ENCODE peak calls at places on chromosome 11, in six cellular contexts. M is brain microvascular endothelial cell, K is GM23248, A is heart right ventricle, V is OCI-LY7, T is WERI-Rb-1. L is an unnamed sample.

GRCh38 chr11:61719968-61720367 is 32.5 kb upstream of the MYRF start:
- DNase-seq in A (no peak), T (no peak), K (no peak), M (no peak), V (no peak), L (no peak)

GRCh38 chr11:125313271-125314222 is 149.0 kb downstream of the PKNOX2 start:
- DNase-seq in A (peak; percentile 36), M (no peak), K (peak; percentile 48), T (no peak), V (no peak), L (no peak)

GRCh38 chr11:75152090-75152489 is 1.2 kb downstream of the SLCO2B1 start:
- DNase-seq in T (no peak), A (no peak), M (no peak), V (no peak), K (no peak), L (no peak)

GRCh38 chr11:11313426-11313825 is 39.6 kb downstream of the CSNK2A3 start:
- DNase-seq in V (no peak), M (peak; percentile 11), K (peak; percentile 79), T (no peak), A (no peak), L (no peak)

GRCh38 chr11:118441770-118442169 is 5.5 kb downstream of the KMT2A start:
- DNase-seq in A (no peak), T (no peak), M (no peak), K (peak; percentile 6), V (no peak), L (no peak)

GRCh38 chr11:107898270-107898669 is 30.0 kb upstream of the RAB39A start:
- DNase-seq in T (peak; percentile 28), A (no peak), M (peak; percentile 35), V (peak; percentile 32), K (peak; percentile 75), L (no peak)

GRCh38 chr11:62931501-62932278 is 10.5 kb upstream of the CHRM1 start:
- DNase-seq in T (peak; percentile 41), V (no peak), K (peak; percentile 56), M (no peak), A (no peak), L (no peak)

GRCh38 chr11:102708654-102709053 is 3.1 kb upstream of the MMP27 start:
- DNase-seq in M (no peak), A (no peak), V (no peak), T (no peak), K (no peak), L (no peak)

GRCh38 chr11:97557399-97557798 is 1167.6 kb downstream of the JRKL start:
- DNase-seq in A (no peak), V (no peak), M (peak; percentile 5), T (no peak), K (no peak), L (no peak)

DNA sequence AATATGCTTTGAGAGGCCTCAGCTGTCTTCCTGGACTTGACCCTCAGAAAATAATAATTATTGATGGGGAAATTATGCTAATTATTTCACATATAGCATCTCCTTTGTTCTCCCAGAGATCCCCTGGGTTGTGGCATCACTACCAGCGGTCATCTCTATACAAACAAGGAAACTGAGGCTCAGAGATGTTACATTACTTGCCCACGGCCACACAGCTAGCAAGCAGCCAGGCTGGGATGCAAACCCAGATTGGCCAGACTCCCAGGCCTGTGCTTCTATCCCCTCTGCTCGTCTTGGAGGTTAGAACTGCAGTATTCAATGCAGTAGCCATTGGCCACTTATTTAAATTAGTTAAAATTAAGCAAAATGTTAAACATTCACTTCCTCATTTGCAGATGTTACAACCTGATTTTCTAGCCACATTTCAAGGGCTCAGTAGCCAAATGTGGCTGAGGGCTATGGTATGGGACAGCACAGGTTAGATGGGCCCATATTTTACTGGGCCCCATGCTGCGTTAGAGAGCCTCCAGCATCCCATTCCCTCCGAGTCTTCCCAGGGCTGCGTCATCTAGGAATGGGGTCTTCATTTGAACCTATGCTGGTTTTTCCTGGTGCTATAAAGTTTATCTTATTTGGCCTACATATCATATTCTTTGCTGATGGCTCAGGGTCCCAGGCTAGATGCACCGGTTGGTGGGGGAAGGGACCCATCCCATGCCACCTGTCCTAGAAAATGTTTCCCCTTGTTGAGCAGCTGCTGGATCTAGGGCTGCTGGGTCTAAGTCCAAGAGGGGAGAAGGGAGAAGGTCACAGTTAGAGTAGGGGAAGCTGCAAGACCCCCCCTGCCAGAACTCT is 2.2 kb downstream of the SLC35C1 start:
- DNase-seq in T (no peak), M (no peak), K (no peak), V (peak; percentile 13), A (no peak), L (peak; percentile 5)
- H3K4me3 ChIP-seq in T (no peak overlapping the region), M (peak overlapping the region; percentile 84), K (peak overlapping the region; percentile 94), V (peak overlapping the region; percentile 79), A (no peak overlapping the region), L (no peak overlapping the region)

DNA sequence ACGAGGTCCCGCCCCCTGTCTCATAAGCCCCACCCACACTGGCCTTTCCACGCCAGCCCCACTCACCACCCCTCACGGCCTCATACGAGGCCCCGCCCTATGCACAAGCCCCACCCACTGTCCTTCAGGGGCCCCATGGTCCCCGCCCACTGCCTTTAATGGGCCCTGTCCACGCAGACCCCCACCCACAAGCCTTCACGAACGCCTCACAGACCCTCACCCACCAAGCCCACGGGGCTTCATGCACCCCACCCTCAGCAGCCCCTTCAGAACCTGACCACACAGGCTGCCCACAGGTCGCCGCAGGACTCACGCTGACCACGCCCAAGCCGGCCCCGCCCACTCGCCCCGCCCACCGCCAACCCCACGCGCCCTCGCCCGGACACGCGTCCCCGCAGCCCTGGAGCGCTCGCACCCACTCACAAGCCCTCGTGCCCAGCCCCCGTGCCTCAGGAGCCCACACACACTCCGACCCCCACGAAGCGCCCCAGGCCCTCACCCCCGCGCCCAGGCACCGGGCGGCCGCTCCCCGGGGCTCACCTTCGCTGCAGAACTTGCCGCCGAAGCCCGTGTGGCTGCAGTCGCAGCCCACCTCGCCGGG is 10.5 kb downstream of the NRXN2 start:
- DNase-seq in T (peak; percentile 32), V (no peak), K (no peak), M (no peak), A (no peak), L (no peak)
- H3K4me3 ChIP-seq in T (peak overlapping the region; percentile 34), V (no peak overlapping the region), K (no peak overlapping the region), M (no peak overlapping the region), A (no peak overlapping the region), L (no peak overlapping the region)

GRCh38 chr11:78428773-78429172 is 11.2 kb upstream of the GAB2 start:
- DNase-seq in V (no peak), A (no peak), M (no peak), T (no peak), K (no peak), L (no peak)
- H3K4me3 ChIP-seq in V (no peak overlapping the region), A (no peak overlapping the region), M (no peak overlapping the region), T (no peak overlapping the region), K (no peak overlapping the region), L (no peak overlapping the region)

DNA sequence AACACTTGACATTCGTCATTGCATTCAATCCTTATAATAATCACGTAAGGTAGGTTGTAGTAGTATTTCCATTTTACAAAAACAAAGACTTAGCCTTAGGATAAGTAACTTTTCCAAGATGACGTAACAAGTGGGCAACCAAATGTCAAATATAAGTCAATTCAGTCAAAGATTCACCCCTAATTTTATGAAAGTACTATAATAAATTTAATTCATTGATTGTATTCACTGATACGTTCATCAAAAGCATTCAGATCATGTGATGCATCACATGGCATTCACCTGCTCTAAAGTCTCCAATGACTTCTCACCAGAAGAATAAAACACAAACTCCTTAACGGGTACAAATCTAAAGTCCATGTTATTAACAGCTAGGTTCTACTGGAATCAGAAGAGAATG is 2.1 kb downstream of the KIF18A start:
- DNase-seq in V (peak; percentile 34), T (no peak), A (no peak), M (no peak), K (no peak), L (no peak)
- H3K4me3 ChIP-seq in V (peak overlapping the region; percentile 93), T (no peak overlapping the region), A (no peak overlapping the region), M (no peak overlapping the region), K (peak overlapping the region; percentile 94), L (no peak overlapping the region)

GRCh38 chr11:66113132-66113856 is 43.2 kb downstream of the PACS1 start:
- DNase-seq in A (no peak), V (no peak), M (peak; percentile 84), K (peak; percentile 94), T (no peak), L (no peak)

GRCh38 chr11:66112640-66113098 is 42.6 kb downstream of the PACS1 start:
- DNase-seq in T (no peak), V (peak; percentile 53), A (peak; percentile 17), K (peak; percentile 86), M (peak; percentile 63), L (no peak)

GRCh38 chr11:66116576-66117361 is 46.7 kb downstream of the PACS1 start:
- DNase-seq in V (no peak), M (no peak), A (no peak), K (no peak), T (no peak), L (no peak)

GRCh38 chr11:66118847-66119246 is 48.8 kb downstream of the PACS1 start:
- DNase-seq in A (no peak), K (no peak), T (peak; percentile 65), V (no peak), M (no peak), L (no peak)

GRCh38 chr11:66115638-66116410 is 45.8 kb downstream of the PACS1 start:
- DNase-seq in K (no peak), V (peak; percentile 48), T (no peak), A (no peak), M (no peak), L (no peak)
- H3K4me3 ChIP-seq in K (no peak overlapping the region), V (peak overlapping the region; percentile 50), T (no peak overlapping the region), A (no peak overlapping the region), M (no peak overlapping the region), L (no peak overlapping the region)

DNA sequence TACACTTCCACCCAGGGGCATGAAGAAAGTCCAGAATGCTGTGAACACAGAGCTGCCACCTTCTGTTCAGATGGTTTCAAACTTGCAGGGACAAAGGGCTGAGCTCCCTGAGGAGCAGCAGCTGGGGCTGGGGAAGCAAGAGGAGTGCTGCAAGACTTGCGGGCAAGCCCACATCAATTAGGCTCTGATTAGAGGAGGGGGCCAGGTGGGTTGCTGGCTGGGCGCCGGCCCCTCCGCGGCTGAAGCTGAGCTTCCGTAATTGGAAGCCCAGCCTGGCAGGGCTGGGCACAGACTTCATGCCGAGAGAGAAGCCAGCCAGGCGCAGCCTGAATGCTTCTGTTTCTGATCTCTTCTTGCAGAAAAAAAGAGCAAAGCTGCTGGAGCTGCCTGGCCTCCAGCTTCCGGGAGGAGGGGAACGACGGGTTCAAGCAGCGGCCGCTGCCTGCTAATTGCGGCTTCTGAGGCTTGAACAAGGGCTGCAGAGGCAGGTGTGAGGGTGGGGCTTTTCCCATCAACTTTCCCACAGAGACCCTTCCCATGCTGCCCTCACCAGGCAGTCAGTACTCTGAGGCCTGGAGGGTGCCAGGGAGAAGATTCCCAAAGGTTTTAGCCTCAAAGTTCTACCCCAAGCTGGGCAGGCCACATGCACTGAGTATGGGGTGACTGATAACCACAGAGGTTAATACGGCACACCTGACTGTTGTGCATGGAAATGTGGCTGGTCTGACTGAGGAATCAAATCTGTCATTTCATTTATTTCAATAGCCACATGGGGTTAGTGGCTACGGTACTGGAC is 91.1 kb upstream of the LMO1 start:
- DNase-seq in T (peak; percentile 68), V (no peak), A (no peak), K (peak; percentile 15), M (no peak), L (no peak)
- H3K4me3 ChIP-seq in T (peak overlapping the region; percentile 29), V (no peak overlapping the region), A (no peak overlapping the region), K (no peak overlapping the region), M (no peak overlapping the region), L (no peak overlapping the region)

GRCh38 chr11:40099391-40100169 is 1359.9 kb downstream of the LRRC4C start:
- DNase-seq in M (no peak), K (no peak), T (no peak), V (no peak), A (no peak), L (no peak)
- H3K4me3 ChIP-seq in M (no peak overlapping the region), K (no peak overlapping the region), T (no peak overlapping the region), V (no peak overlapping the region), A (no peak overlapping the region), L (no peak overlapping the region)

GRCh38 chr11:114058026-114058706 is 1.3 kb upstream of the ZBTB16 start:
- DNase-seq in K (no peak), T (no peak), V (no peak), M (no peak), A (no peak), L (peak; percentile 57)
- H3K4me3 ChIP-seq in K (no peak overlapping the region), T (no peak overlapping the region), V (no peak overlapping the region), M (no peak overlapping the region), A (peak overlapping the region; percentile 90), L (no peak overlapping the region)

L was measured in uterus.